ENCODE peak calls at places on chromosomes 11 and 22, in ten cellular contexts. One of them, this sample, is unnamed. For H3K9me3, the result is how much of the 10 kb centered on the place peaks cover.

GRCh38 chr11:79438631-79439429 is 2.0 kb downstream of the TENM4 start:
- DNase-seq in endothelial cell of umbilical vein: no peak
- DNase-seq in tibial nerve: peak
- DNase-seq in right cardiac atrium: no peak
- DNase-seq in IMR-90: peak
- DNase-seq in Caco-2: no peak
- DNase-seq in heart left ventricle: peak
- DNase-seq in CD8-positive, alpha-beta memory T cell: no peak
- DNase-seq in psoas muscle: peak
- DNase-seq in HCT116: no peak
- DNase-seq in this sample: no peak

GRCh38 chr11:1780700-1781592 is 17.2 kb upstream of the CTSD start:
- DNase-seq in tibial nerve: no peak
- DNase-seq in endothelial cell of umbilical vein: no peak
- DNase-seq in Caco-2: no peak
- DNase-seq in heart left ventricle: no peak
- DNase-seq in HCT116: no peak
- DNase-seq in IMR-90: no peak
- DNase-seq in psoas muscle: peak
- DNase-seq in right cardiac atrium: no peak
- DNase-seq in CD8-positive, alpha-beta memory T cell: no peak
- DNase-seq in this sample: no peak

GRCh38 chr22:36257948-36258674 is 5.2 kb downstream of the APOL1 start:
- DNase-seq in HCT116: no peak
- DNase-seq in psoas muscle: no peak
- DNase-seq in IMR-90: no peak
- DNase-seq in endothelial cell of umbilical vein: no peak
- DNase-seq in Caco-2: no peak
- DNase-seq in CD8-positive, alpha-beta memory T cell: no peak
- DNase-seq in heart left ventricle: no peak
- DNase-seq in right cardiac atrium: no peak
- DNase-seq in tibial nerve: no peak
- DNase-seq in this sample: no peak

GRCh38 chr22:25448435-25449051 is 115.9 kb upstream of the GRK3 start:
- DNase-seq in psoas muscle: no peak
- DNase-seq in right cardiac atrium: no peak
- DNase-seq in endothelial cell of umbilical vein: peak
- DNase-seq in CD8-positive, alpha-beta memory T cell: no peak
- DNase-seq in IMR-90: peak
- DNase-seq in HCT116: no peak
- DNase-seq in heart left ventricle: no peak
- DNase-seq in tibial nerve: no peak
- DNase-seq in Caco-2: no peak
- DNase-seq in this sample: no peak

GRCh38 chr11:13102575-13102840 is 93.4 kb downstream of the RASSF10 start:
- DNase-seq in Caco-2: no peak
- DNase-seq in CD8-positive, alpha-beta memory T cell: no peak
- DNase-seq in right cardiac atrium: no peak
- DNase-seq in tibial nerve: no peak
- DNase-seq in HCT116: no peak
- DNase-seq in psoas muscle: no peak
- DNase-seq in heart left ventricle: no peak
- DNase-seq in IMR-90: no peak
- DNase-seq in endothelial cell of umbilical vein: no peak
- DNase-seq in this sample: no peak

GRCh38 chr11:114440971-114441810 is 1.9 kb downstream of the REXO2 start:
- DNase-seq in psoas muscle: no peak
- DNase-seq in Caco-2: no peak
- DNase-seq in CD8-positive, alpha-beta memory T cell: no peak
- DNase-seq in heart left ventricle: no peak
- DNase-seq in IMR-90: no peak
- DNase-seq in endothelial cell of umbilical vein: peak
- DNase-seq in right cardiac atrium: no peak
- DNase-seq in HCT116: no peak
- DNase-seq in tibial nerve: no peak
- DNase-seq in this sample: no peak

GRCh38 chr11:117547911-117548310 is 220.3 kb downstream of the CEP164 start:
- DNase-seq in tibial nerve: no peak
- DNase-seq in heart left ventricle: no peak
- DNase-seq in IMR-90: no peak
- DNase-seq in HCT116: no peak
- DNase-seq in Caco-2: no peak
- DNase-seq in endothelial cell of umbilical vein: no peak
- DNase-seq in CD8-positive, alpha-beta memory T cell: peak
- DNase-seq in psoas muscle: no peak
- DNase-seq in right cardiac atrium: no peak
- DNase-seq in this sample: no peak

GRCh38 chr22:17732251-17732854 is 41.9 kb downstream of the BID start:
- DNase-seq in tibial nerve: no peak
- DNase-seq in right cardiac atrium: no peak
- DNase-seq in heart left ventricle: no peak
- DNase-seq in CD8-positive, alpha-beta memory T cell: no peak
- DNase-seq in Caco-2: no peak
- DNase-seq in psoas muscle: no peak
- DNase-seq in HCT116: no peak
- DNase-seq in IMR-90: no peak
- DNase-seq in endothelial cell of umbilical vein: no peak
- DNase-seq in this sample: no peak

GRCh38 chr22:47452184-47452583 is 689.7 kb downstream of the TBC1D22A start:
- DNase-seq in CD8-positive, alpha-beta memory T cell: no peak
- DNase-seq in heart left ventricle: no peak
- DNase-seq in psoas muscle: no peak
- DNase-seq in Caco-2: peak
- DNase-seq in IMR-90: no peak
- DNase-seq in endothelial cell of umbilical vein: no peak
- DNase-seq in right cardiac atrium: no peak
- DNase-seq in tibial nerve: no peak
- DNase-seq in HCT116: peak
- DNase-seq in this sample: no peak

GRCh38 chr22:47448231-47449035 is 686.0 kb downstream of the TBC1D22A start:
- DNase-seq in endothelial cell of umbilical vein: no peak
- DNase-seq in tibial nerve: no peak
- DNase-seq in Caco-2: no peak
- DNase-seq in psoas muscle: no peak
- DNase-seq in right cardiac atrium: no peak
- DNase-seq in CD8-positive, alpha-beta memory T cell: no peak
- DNase-seq in IMR-90: no peak
- DNase-seq in HCT116: no peak
- DNase-seq in heart left ventricle: no peak
- DNase-seq in this sample: no peak

GRCh38 chr22:47449508-47450270 is 687.2 kb downstream of the TBC1D22A start:
- DNase-seq in HCT116: no peak
- DNase-seq in tibial nerve: no peak
- DNase-seq in endothelial cell of umbilical vein: no peak
- DNase-seq in CD8-positive, alpha-beta memory T cell: no peak
- DNase-seq in right cardiac atrium: no peak
- DNase-seq in IMR-90: no peak
- DNase-seq in heart left ventricle: no peak
- DNase-seq in Caco-2: no peak
- DNase-seq in psoas muscle: no peak
- DNase-seq in this sample: no peak

GRCh38 chr22:47453049-47453448 is 690.6 kb downstream of the TBC1D22A start:
- DNase-seq in psoas muscle: no peak
- DNase-seq in right cardiac atrium: no peak
- DNase-seq in endothelial cell of umbilical vein: no peak
- DNase-seq in HCT116: no peak
- DNase-seq in heart left ventricle: no peak
- DNase-seq in CD8-positive, alpha-beta memory T cell: no peak
- DNase-seq in tibial nerve: no peak
- DNase-seq in Caco-2: no peak
- DNase-seq in IMR-90: no peak
- DNase-seq in this sample: no peak

DNA sequence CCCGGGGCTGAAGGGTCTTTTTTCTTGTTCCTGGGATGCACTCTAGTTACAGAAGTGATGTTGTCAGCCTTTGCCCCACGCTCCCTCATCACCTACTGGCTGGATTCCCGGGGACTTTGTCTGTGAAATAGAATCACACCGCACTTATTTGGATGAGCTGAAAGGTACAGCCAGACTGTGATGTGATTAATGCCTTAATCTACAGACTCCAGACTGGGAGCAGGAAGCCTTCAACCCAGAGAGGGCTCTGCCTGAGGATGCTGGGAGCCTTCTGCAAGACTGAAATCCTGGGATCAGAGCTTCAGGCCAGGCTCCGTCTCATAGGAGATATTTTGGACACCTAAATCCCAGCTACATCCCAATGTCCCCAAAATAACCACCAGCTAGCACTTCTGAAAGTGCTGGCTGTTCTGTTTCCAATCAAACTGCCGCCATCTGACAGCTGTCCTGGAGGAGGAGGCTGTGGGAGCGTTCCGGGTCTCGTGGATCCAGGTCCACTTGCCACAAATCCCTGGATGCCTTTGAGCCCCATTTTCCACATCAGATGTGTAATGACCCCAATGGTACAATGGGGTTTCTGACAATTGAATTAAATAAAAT is 688.5 kb downstream of the TBC1D22A start:
- DNase-seq in IMR-90: no peak
- DNase-seq in endothelial cell of umbilical vein: no peak
- DNase-seq in CD8-positive, alpha-beta memory T cell: no peak
- DNase-seq in tibial nerve: no peak
- DNase-seq in HCT116: no peak
- DNase-seq in psoas muscle: no peak
- DNase-seq in right cardiac atrium: no peak
- DNase-seq in Caco-2: no peak
- DNase-seq in heart left ventricle: no peak
- DNase-seq in this sample: no peak
- H3K9me3 ChIP-seq in IMR-90: half or more
- H3K9me3 ChIP-seq in endothelial cell of umbilical vein: under half
- H3K9me3 ChIP-seq in CD8-positive, alpha-beta memory T cell: under half
- H3K9me3 ChIP-seq in tibial nerve: under half
- H3K9me3 ChIP-seq in HCT116: under half
- H3K9me3 ChIP-seq in psoas muscle: under half
- H3K9me3 ChIP-seq in right cardiac atrium: under half
- H3K9me3 ChIP-seq in Caco-2: under half
- H3K9me3 ChIP-seq in heart left ventricle: under half
- H3K9me3 ChIP-seq in this sample: under half

DNA sequence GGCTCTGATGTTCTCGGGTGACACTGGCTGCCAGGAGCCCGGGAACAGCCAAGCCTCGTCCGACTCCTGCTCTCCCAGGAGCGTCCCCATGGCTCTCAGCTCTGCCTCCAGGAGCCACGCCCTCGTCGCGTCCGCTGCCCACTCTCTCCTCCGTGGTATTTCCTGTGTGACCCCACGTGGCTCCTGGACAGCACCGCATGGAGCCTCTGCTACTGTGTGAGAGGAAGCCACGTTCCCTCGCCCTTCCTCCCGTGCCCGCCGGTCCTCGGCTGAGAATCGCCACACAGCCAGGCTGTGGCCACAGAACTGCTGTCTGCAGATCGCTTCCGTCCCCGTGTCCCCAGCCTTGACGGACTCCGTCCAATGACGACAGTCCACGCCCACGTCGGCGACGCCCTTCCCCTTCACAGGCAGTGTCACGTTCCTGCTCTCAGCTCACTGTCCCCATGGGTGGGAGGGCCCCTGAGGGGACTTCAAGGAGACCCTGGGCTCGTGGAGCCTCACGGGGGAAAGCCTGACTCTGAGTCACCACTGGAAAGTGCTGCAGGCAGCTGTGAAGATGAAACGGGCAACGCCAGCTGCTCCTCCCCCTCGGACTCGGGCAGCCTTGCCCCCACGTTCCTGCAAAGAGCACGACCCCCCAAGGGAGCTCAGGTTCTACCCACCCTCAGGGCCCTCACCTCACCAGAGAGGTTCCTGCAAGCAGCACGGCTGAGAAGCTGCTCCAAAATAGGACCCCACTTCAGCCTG is 458.5 kb downstream of the BRD1 start:
- DNase-seq in right cardiac atrium: no peak
- DNase-seq in Caco-2: peak
- DNase-seq in heart left ventricle: no peak
- DNase-seq in HCT116: no peak
- DNase-seq in psoas muscle: no peak
- DNase-seq in CD8-positive, alpha-beta memory T cell: no peak
- DNase-seq in IMR-90: no peak
- DNase-seq in tibial nerve: no peak
- DNase-seq in endothelial cell of umbilical vein: no peak
- DNase-seq in this sample: no peak
- H3K9me3 ChIP-seq in right cardiac atrium: under half
- H3K9me3 ChIP-seq in Caco-2: under half
- H3K9me3 ChIP-seq in heart left ventricle: under half
- H3K9me3 ChIP-seq in HCT116: under half
- H3K9me3 ChIP-seq in psoas muscle: under half
- H3K9me3 ChIP-seq in CD8-positive, alpha-beta memory T cell: under half
- H3K9me3 ChIP-seq in IMR-90: half or more
- H3K9me3 ChIP-seq in tibial nerve: under half
- H3K9me3 ChIP-seq in endothelial cell of umbilical vein: under half
- H3K9me3 ChIP-seq in this sample: under half

GRCh38 chr22:45590262-45590661 is 81.4 kb upstream of the ATXN10 start:
- DNase-seq in IMR-90: no peak
- DNase-seq in CD8-positive, alpha-beta memory T cell: no peak
- DNase-seq in psoas muscle: peak
- DNase-seq in endothelial cell of umbilical vein: no peak
- DNase-seq in HCT116: no peak
- DNase-seq in right cardiac atrium: peak
- DNase-seq in Caco-2: no peak
- DNase-seq in tibial nerve: no peak
- DNase-seq in heart left ventricle: no peak
- DNase-seq in this sample: no peak

GRCh38 chr22:45586651-45587405 is 84.1 kb downstream of the FBLN1 start:
- DNase-seq in heart left ventricle: no peak
- DNase-seq in right cardiac atrium: peak
- DNase-seq in psoas muscle: peak
- DNase-seq in endothelial cell of umbilical vein: no peak
- DNase-seq in IMR-90: no peak
- DNase-seq in CD8-positive, alpha-beta memory T cell: no peak
- DNase-seq in HCT116: no peak
- DNase-seq in tibial nerve: no peak
- DNase-seq in Caco-2: no peak
- DNase-seq in this sample: no peak

GRCh38 chr22:45589556-45589955 is 82.1 kb upstream of the ATXN10 start:
- DNase-seq in psoas muscle: peak
- DNase-seq in right cardiac atrium: peak
- DNase-seq in endothelial cell of umbilical vein: no peak
- DNase-seq in Caco-2: no peak
- DNase-seq in IMR-90: no peak
- DNase-seq in heart left ventricle: no peak
- DNase-seq in HCT116: no peak
- DNase-seq in tibial nerve: no peak
- DNase-seq in CD8-positive, alpha-beta memory T cell: no peak
- DNase-seq in this sample: no peak

GRCh38 chr22:45585946-45586540 is 83.4 kb downstream of the FBLN1 start:
- DNase-seq in IMR-90: no peak
- DNase-seq in tibial nerve: no peak
- DNase-seq in Caco-2: no peak
- DNase-seq in HCT116: no peak
- DNase-seq in endothelial cell of umbilical vein: no peak
- DNase-seq in right cardiac atrium: peak
- DNase-seq in psoas muscle: peak
- DNase-seq in CD8-positive, alpha-beta memory T cell: no peak
- DNase-seq in heart left ventricle: no peak
- DNase-seq in this sample: no peak

GRCh38 chr22:45587638-45588481 is 83.8 kb upstream of the ATXN10 start:
- DNase-seq in right cardiac atrium: peak
- DNase-seq in CD8-positive, alpha-beta memory T cell: no peak
- DNase-seq in IMR-90: peak
- DNase-seq in HCT116: no peak
- DNase-seq in Caco-2: no peak
- DNase-seq in psoas muscle: peak
- DNase-seq in heart left ventricle: no peak
- DNase-seq in tibial nerve: no peak
- DNase-seq in endothelial cell of umbilical vein: no peak
- DNase-seq in this sample: no peak
- H3K9me3 ChIP-seq in right cardiac atrium: under half
- H3K9me3 ChIP-seq in CD8-positive, alpha-beta memory T cell: under half
- H3K9me3 ChIP-seq in IMR-90: under half
- H3K9me3 ChIP-seq in HCT116: under half
- H3K9me3 ChIP-seq in Caco-2: under half
- H3K9me3 ChIP-seq in psoas muscle: under half
- H3K9me3 ChIP-seq in heart left ventricle: under half
- H3K9me3 ChIP-seq in tibial nerve: under half
- H3K9me3 ChIP-seq in endothelial cell of umbilical vein: under half
- H3K9me3 ChIP-seq in this sample: under half

GRCh38 chr11:70567680-70568503 is 169.6 kb downstream of the CTTN start:
- DNase-seq in HCT116: no peak
- DNase-seq in endothelial cell of umbilical vein: no peak
- DNase-seq in heart left ventricle: peak
- DNase-seq in psoas muscle: peak
- DNase-seq in CD8-positive, alpha-beta memory T cell: peak
- DNase-seq in right cardiac atrium: peak
- DNase-seq in IMR-90: peak
- DNase-seq in tibial nerve: peak
- DNase-seq in Caco-2: no peak
- DNase-seq in this sample: no peak
- H3K9me3 ChIP-seq in HCT116: under half
- H3K9me3 ChIP-seq in endothelial cell of umbilical vein: under half
- H3K9me3 ChIP-seq in heart left ventricle: under half
- H3K9me3 ChIP-seq in psoas muscle: under half
- H3K9me3 ChIP-seq in CD8-positive, alpha-beta memory T cell: under half
- H3K9me3 ChIP-seq in right cardiac atrium: under half
- H3K9me3 ChIP-seq in IMR-90: under half
- H3K9me3 ChIP-seq in tibial nerve: under half
- H3K9me3 ChIP-seq in Caco-2: under half
- H3K9me3 ChIP-seq in this sample: under half

This sample was measured in GM12878.